ENCODE peak calls at places on chromosomes 1 and 21, in ten cellular contexts. V is colonic mucosa; D is GM12864; X is fibroblast of the aortic adventitia; K is body of pancreas; W is prostate gland; B is A172; Q is GM13976; T is stimulated activated naive CD4-positive, alpha-beta T cell; H is ACHN. A is an unnamed sample.

GRCh38 chr1:211738709-211739301 is 63.4 kb upstream of the NEK2 start:
- DNase-seq in V (no peak), D (no peak), X (no peak), K (no peak), W (no peak), B (no peak), Q (peak; percentile 52), T (peak; percentile 11), H (no peak), A (no peak)

GRCh38 chr1:10779201-10779600 is 17.2 kb downstream of the CASZ1 start:
- DNase-seq in V (peak; percentile 84), D (no peak), X (no peak), K (peak; percentile 79), W (peak; percentile 79), B (peak; percentile 76), Q (no peak), T (no peak), H (no peak), A (peak; percentile 99)

GRCh38 chr1:53189061-53189460 is 7.6 kb upstream of the CPT2 start:
- DNase-seq in V (no peak), D (no peak), X (no peak), K (no peak), W (no peak), B (no peak), Q (no peak), T (no peak), H (no peak), A (no peak)

GRCh38 chr21:45228656-45229240 is 58.9 kb downstream of the POFUT2 start:
- DNase-seq in V (no peak), D (no peak), X (no peak), K (no peak), W (no peak), B (peak; percentile 55), Q (no peak), T (no peak), H (no peak), A (no peak)

GRCh38 chr1:43288058-43288784 is 2.8 kb upstream of the C1orf210 start:
- DNase-seq in V (no peak), D (no peak), X (no peak), K (no peak), W (no peak), B (no peak), Q (no peak), T (no peak), H (no peak), A (no peak)

GRCh38 chr1:241990040-241990439 is 8.9 kb downstream of the MAP1LC3C start:
- DNase-seq in V (peak; percentile 68), D (no peak), X (peak; percentile 95), K (peak; percentile 65), W (no peak), B (peak; percentile 98), Q (no peak), T (no peak), H (peak; percentile 99), A (no peak)

GRCh38 chr21:36845070-36845469 is 121.4 kb downstream of the HLCS start:
- DNase-seq in V (no peak), D (no peak), X (no peak), K (no peak), W (no peak), B (no peak), Q (no peak), T (no peak), H (no peak), A (no peak)

GRCh38 chr1:247118946-247119446 is 14.8 kb upstream of the ZNF669 start:
- DNase-seq in V (no peak), D (no peak), X (peak; percentile 18), K (no peak), W (no peak), B (no peak), Q (peak; percentile 56), T (no peak), H (peak; percentile 16), A (no peak)

GRCh38 chr1:23557471-23558124 is 1.7 kb downstream of the ID3 start:
- DNase-seq in V (peak; percentile 22), D (no peak), X (peak; percentile 40), K (no peak), W (no peak), B (no peak), Q (no peak), T (no peak), H (no peak), A (no peak)

GRCh38 chr1:178011101-178011828 is 41.4 kb upstream of the SEC16B start:
- DNase-seq in V (no peak), D (no peak), X (peak; percentile 34), K (no peak), W (no peak), B (peak; percentile 80), Q (no peak), T (no peak), H (peak; percentile 77), A (no peak)

GRCh38 chr1:220164116-220164515 is 70.2 kb downstream of the IARS2 start:
- DNase-seq in V (no peak), D (no peak), X (no peak), K (no peak), W (no peak), B (no peak), Q (no peak), T (no peak), H (no peak), A (no peak)

GRCh38 chr1:116262207-116262994 is 110.6 kb upstream of the ATP1A1 start:
- DNase-seq in V (peak; percentile 16), D (no peak), X (no peak), K (no peak), W (no peak), B (no peak), Q (no peak), T (no peak), H (no peak), A (no peak)

GRCh38 chr21:41774467-41775151 is 7.8 kb upstream of the RIPK4 start:
- DNase-seq in V (no peak), D (no peak), X (no peak), K (no peak), W (no peak), B (no peak), Q (no peak), T (no peak), H (no peak), A (peak; percentile 58)

GRCh38 chr1:39632491-39633417 is 6.7 kb downstream of the HEYL start:
- DNase-seq in V (peak; percentile 37), D (no peak), X (peak; percentile 20), K (peak; percentile 88), W (peak; percentile 36), B (no peak), Q (no peak), T (no peak), H (peak; percentile 9), A (peak; percentile 99)

GRCh38 chr1:48022306-48022705 is 25.1 kb upstream of the TRABD2B start:
- DNase-seq in V (no peak), D (no peak), X (no peak), K (no peak), W (no peak), B (no peak), Q (no peak), T (no peak), H (no peak), A (no peak)

GRCh38 chr21:36479415-36480402 is at the start of gene CLDN14:
- DNase-seq in V (no peak), D (no peak), X (no peak), K (peak; percentile 51), W (peak; percentile 57), B (no peak), Q (no peak), T (no peak), H (no peak), A (no peak)

GRCh38 chr1:247415423-247416361 is at the start of gene NLRP3:
- DNase-seq in V (no peak), D (no peak), X (peak; percentile 27), K (no peak), W (no peak), B (peak; percentile 69), Q (no peak), T (peak; percentile 52), H (peak; percentile 80), A (no peak)

A was measured in NCI-H510A.